ENCODE peak calls at places on chromosomes 12 and 14, in five cellular contexts. Z, A, F, S and P are unnamed samples.

GRCh38 chr12:131860472-131861260 is 32.5 kb downstream of the MMP17 start:
- ATAC-seq in S (peak; percentile 53), A (peak; percentile 27), F (no peak), Z (peak; percentile 77), P (peak; percentile 87)

GRCh38 chr12:113465808-113466769 is 5.6 kb downstream of the LHX5 start:
- ATAC-seq in Z (no peak), F (no peak), S (no peak), A (no peak), P (no peak)

GRCh38 chr12:12922191-12922616 is 29.8 kb downstream of the GPRC5D start:
- ATAC-seq in A (no peak), F (no peak), Z (no peak), S (peak; percentile 85), P (peak; percentile 69)

GRCh38 chr14:100839573-100840175 is 13.8 kb downstream of the MEG3 start:
- ATAC-seq in A (no peak), S (no peak), Z (no peak), F (no peak), P (no peak)

GRCh38 chr12:24913953-24914352 is 34.9 kb downstream of the BCAT1 start:
- ATAC-seq in Z (no peak), A (no peak), S (no peak), F (no peak), P (no peak)

GRCh38 chr12:73361156-73361866 is 1089.1 kb downstream of the TRHDE start:
- ATAC-seq in F (no peak), Z (no peak), A (no peak), S (no peak), P (no peak)

GRCh38 chr12:129662184-129662583 is 241.6 kb downstream of the TMEM132D start:
- ATAC-seq in Z (no peak), F (no peak), S (no peak), A (no peak), P (no peak)

GRCh38 chr12:102957339-102958050 is at the start of gene ASCL1:
- ATAC-seq in Z (no peak), F (no peak), A (no peak), S (no peak), P (no peak)

GRCh38 chr12:85625467-85625866 is 210.7 kb downstream of the RASSF9 start:
- ATAC-seq in F (no peak), S (no peak), A (no peak), Z (no peak), P (no peak)

GRCh38 chr12:61654698-61655097 is 605.5 kb upstream of the USP15 start:
- ATAC-seq in F (no peak), Z (no peak), A (no peak), S (no peak), P (no peak)

GRCh38 chr14:102058146-102058545 is 28.7 kb downstream of the HSP90AA1 start:
- ATAC-seq in A (no peak), F (no peak), S (no peak), Z (no peak), P (no peak)

GRCh38 chr12:54861927-54862326 is 7.6 kb downstream of the MUCL1 start:
- ATAC-seq in A (no peak), Z (no peak), F (no peak), S (no peak), P (no peak)

GRCh38 chr14:94000986-94001385 is 3.9 kb downstream of the CCDC197 start:
- ATAC-seq in A (no peak), S (no peak), Z (no peak), F (no peak), P (no peak)

GRCh38 chr14:56367416-56367815 is 212.2 kb upstream of the TMEM260 start:
- ATAC-seq in Z (no peak), F (no peak), S (no peak), A (no peak), P (no peak)

GRCh38 chr12:541676-542289 is 82.0 kb downstream of the B4GALNT3 start:
- ATAC-seq in S (peak; percentile 38), A (no peak), F (no peak), Z (peak; percentile 31), P (no peak)

GRCh38 chr12:13038491-13039161 is 5.6 kb upstream of the FAM234B start:
- ATAC-seq in Z (no peak), A (no peak), S (peak; percentile 86), F (no peak), P (no peak)

GRCh38 chr14:88552859-88553258 is 1.9 kb downstream of the PTPN21 start:
- ATAC-seq in Z (no peak), A (no peak), F (no peak), S (no peak), P (no peak)

GRCh38 chr14:94501588-94502516 is 7.4 kb downstream of the SERPINA12 start:
- ATAC-seq in F (no peak), A (no peak), S (no peak), Z (no peak), P (peak; percentile 53)

GRCh38 chr12:46839964-46840363 is 14.2 kb upstream of the SLC38A4 start:
- ATAC-seq in Z (no peak), A (no peak), S (no peak), F (no peak), P (no peak)

GRCh38 chr12:4178424-4179184 is 95.0 kb upstream of the CCND2 start:
- ATAC-seq in A (peak; percentile 96), Z (no peak), S (no peak), F (peak; percentile 92), P (no peak)

GRCh38 chr12:96081596-96081995 is 46.2 kb upstream of the LTA4H start:
- ATAC-seq in F (no peak), S (no peak), Z (no peak), A (no peak), P (no peak)

GRCh38 chr14:67269338-67270060 is 28.3 kb downstream of the PALS1 start:
- ATAC-seq in Z (peak; percentile 82), S (peak; percentile 75), A (no peak), F (no peak), P (peak; percentile 67)

GRCh38 chr12:53789570-53789969 is 37.8 kb upstream of the CISTR start:
- ATAC-seq in F (no peak), Z (no peak), S (no peak), A (no peak), P (no peak)

GRCh38 chr12:29547151-29547561 is 49.7 kb upstream of the OVCH1 start:
- ATAC-seq in Z (no peak), A (no peak), S (no peak), F (no peak), P (peak; percentile 60)

GRCh38 chr14:76509291-76509690 is 133.4 kb downstream of the ESRRB start:
- ATAC-seq in S (no peak), Z (no peak), F (no peak), A (no peak), P (no peak)

GRCh38 chr14:90795744-90796143 is 20.5 kb downstream of the TTC7B start:
- ATAC-seq in S (peak; percentile 74), Z (no peak), A (no peak), F (no peak), P (no peak)

GRCh38 chr12:71134405-71134804 is 23.4 kb downstream of the TSPAN8 start:
- ATAC-seq in S (no peak), F (no peak), A (no peak), Z (no peak), P (no peak)

GRCh38 chr12:31964280-31964679 is 5.1 kb downstream of the RESF1 start:
- ATAC-seq in Z (no peak), F (no peak), S (no peak), A (no peak), P (no peak)

GRCh38 chr14:88286309-88286708 is 36.8 kb downstream of the KCNK10 start:
- ATAC-seq in S (no peak), F (no peak), Z (no peak), A (no peak), P (no peak)

GRCh38 chr12:105741786-105742566 is 396.8 kb downstream of the NUAK1 start:
- ATAC-seq in Z (peak; percentile 66), F (no peak), S (peak; percentile 88), A (no peak), P (peak; percentile 39)

GRCh38 chr12:52280796-52281560 is 6.5 kb downstream of the KRT86 start:
- ATAC-seq in Z (peak; percentile 41), A (no peak), F (no peak), S (peak; percentile 52), P (peak; percentile 69)

GRCh38 chr12:26091837-26092236 is 33.0 kb downstream of the BHLHE41 start:
- ATAC-seq in S (peak; percentile 85), Z (no peak), A (no peak), F (no peak), P (no peak)